ENCODE peak calls at places on chromosomes 6 and 20, in six cellular contexts. B, M, U, A, G and Z are unnamed samples.

GRCh38 chr20:63775096-63775978 is 35.8 kb downstream of the SLC2A4RG start:
- DNase-seq in B (no peak), M (peak), U (no peak), A (no peak), G (no peak), Z (no peak)

GRCh38 chr6:30013296-30013922 is 47.7 kb upstream of the POLR1H start:
- DNase-seq in B (no peak), M (peak), U (peak), A (peak), G (peak), Z (no peak)

GRCh38 chr6:14159090-14159489 is 41.5 kb downstream of the CD83 start:
- DNase-seq in B (no peak), M (no peak), U (no peak), A (no peak), G (no peak), Z (no peak)

GRCh38 chr20:21521596-21522478 is 8.0 kb upstream of the NKX2-2 start:
- DNase-seq in B (no peak), M (peak), U (no peak), A (peak), G (no peak), Z (no peak)

GRCh38 chr6:158972241-158973233 is 27.5 kb downstream of the RSPH3 start:
- DNase-seq in B (peak), M (peak), U (peak), A (peak), G (peak), Z (peak)

GRCh38 chr20:33732166-33732970 is 572 bp downstream of the ZNF341 start:
- DNase-seq in B (no peak), M (peak), U (peak), A (peak), G (peak), Z (no peak)

GRCh38 chr6:81697564-81697963 is 54.9 kb downstream of the TENT5A start:
- DNase-seq in B (peak), M (no peak), U (no peak), A (no peak), G (no peak), Z (no peak)

GRCh38 chr6:138528986-138529385 is 29.7 kb upstream of the NHSL1 start:
- DNase-seq in B (no peak), M (no peak), U (no peak), A (no peak), G (no peak), Z (no peak)

GRCh38 chr6:44054635-44055559 is 72.4 kb downstream of the MRPL14 start:
- DNase-seq in B (no peak), M (no peak), U (no peak), A (no peak), G (no peak), Z (peak)

GRCh38 chr6:90729057-90729456 is 142.2 kb upstream of the MAP3K7 start:
- DNase-seq in B (no peak), M (no peak), U (no peak), A (no peak), G (no peak), Z (no peak)

GRCh38 chr6:42195415-42195814 is 659 bp upstream of the GUCA1B start:
- DNase-seq in B (no peak), M (no peak), U (no peak), A (no peak), G (no peak), Z (no peak)

GRCh38 chr6:104983296-104983695 is 26.4 kb downstream of the LIN28B start:
- DNase-seq in B (no peak), M (no peak), U (no peak), A (no peak), G (no peak), Z (no peak)

GRCh38 chr6:1389791-1390070 is 355 bp downstream of the FOXF2 start:
- DNase-seq in B (no peak), M (no peak), U (no peak), A (no peak), G (no peak), Z (no peak)

GRCh38 chr6:74597266-74597665 is 608.6 kb downstream of the COL12A1 start:
- DNase-seq in B (no peak), M (no peak), U (no peak), A (no peak), G (no peak), Z (no peak)

GRCh38 chr6:139530551-139530950 is 156.1 kb upstream of the CITED2 start:
- DNase-seq in B (no peak), M (no peak), U (no peak), A (no peak), G (no peak), Z (no peak)

GRCh38 chr6:132365319-132365907 is 35.9 kb downstream of the MOXD1 start:
- DNase-seq in B (no peak), M (peak), U (no peak), A (no peak), G (no peak), Z (no peak)

GRCh38 chr20:38700926-38701325 is 23.4 kb upstream of the SLC32A1 start:
- DNase-seq in B (no peak), M (no peak), U (no peak), A (no peak), G (no peak), Z (no peak)

GRCh38 chr6:17600527-17601388 is 656 bp downstream of the FAM8A1 start:
- DNase-seq in B (peak), M (peak), U (no peak), A (no peak), G (peak), Z (no peak)

GRCh38 chr6:111417181-111417585 is 65.8 kb downstream of the REV3L start:
- DNase-seq in B (no peak), M (no peak), U (no peak), A (peak), G (no peak), Z (no peak)

GRCh38 chr6:47083586-47084047 is 41.5 kb upstream of the ADGRF1 start:
- DNase-seq in B (no peak), M (peak), U (no peak), A (peak), G (peak), Z (peak)

GRCh38 chr6:113875470-113875869 is 18.3 kb downstream of the MARCKS start:
- DNase-seq in B (no peak), M (no peak), U (no peak), A (no peak), G (no peak), Z (no peak)

GRCh38 chr6:161257778-161258457 is 15.9 kb downstream of the AGPAT4 start:
- DNase-seq in B (no peak), M (no peak), U (peak), A (no peak), G (no peak), Z (peak)

GRCh38 chr6:11889574-11889973 is 111.0 kb upstream of the ADTRP start:
- DNase-seq in B (no peak), M (no peak), U (no peak), A (no peak), G (no peak), Z (no peak)

GRCh38 chr6:112013051-112013450 is 40.9 kb upstream of the CCN6 start:
- DNase-seq in B (no peak), M (no peak), U (no peak), A (no peak), G (no peak), Z (no peak)

GRCh38 chr6:73679009-73679408 is 17.0 kb upstream of the CD109 start:
- DNase-seq in B (no peak), M (no peak), U (no peak), A (no peak), G (no peak), Z (no peak)

GRCh38 chr6:105791569-105792318 is 294.4 kb upstream of the PRDM1 start:
- DNase-seq in B (no peak), M (no peak), U (no peak), A (no peak), G (no peak), Z (no peak)

GRCh38 chr6:169961772-169962561 is 210.5 kb downstream of the ERMARD start:
- DNase-seq in B (no peak), M (peak), U (no peak), A (no peak), G (no peak), Z (no peak)

GRCh38 chr6:170282512-170283158 is 8.2 kb downstream of the DLL1 start:
- DNase-seq in B (no peak), M (no peak), U (no peak), A (no peak), G (no peak), Z (no peak)

GRCh38 chr6:46734867-46735719 is at the start of gene PLA2G7:
- DNase-seq in B (no peak), M (peak), U (peak), A (no peak), G (peak), Z (no peak)

GRCh38 chr6:14763139-14763538 is 482.7 kb upstream of the JARID2 start:
- DNase-seq in B (no peak), M (no peak), U (peak), A (no peak), G (peak), Z (peak)